ENCODE peak calls at places on chromosomes 7 and 10, in nine cellular contexts. Q is lung, O is testis, M is stomach, H is transverse colon, W is keratinocyte, J is ovary, G is hepatocyte, X is pancreas. E is an unnamed sample.
A peak's percentile ranks its signal among the peaks of the same experiment; 100 is the strongest.

GRCh38 chr10:4144802-4145201 is 359.8 kb upstream of the KLF6 start:
- DNase-seq in J (no peak), Q (no peak), M (no peak), G (no peak), H (no peak), O (no peak), W (no peak), X (no peak), E (no peak)

GRCh38 chr7:956031-956430 is 1.6 kb upstream of the ADAP1 start:
- DNase-seq in M (no peak), H (peak; percentile 5), X (peak; percentile 11), J (no peak), W (no peak), G (no peak), O (no peak), Q (no peak), E (no peak)

GRCh38 chr10:28111712-28112111 is 112.8 kb upstream of the ODAD2 start:
- DNase-seq in O (no peak), G (no peak), Q (no peak), H (no peak), W (no peak), M (no peak), X (no peak), J (no peak), E (no peak)

GRCh38 chr10:30058570-30059132 is 735 bp downstream of the JCAD start:
- DNase-seq in X (peak; percentile 25), G (peak; percentile 40), O (no peak), W (no peak), M (no peak), Q (no peak), H (no peak), J (no peak), E (no peak)

GRCh38 chr7:98281757-98282652 is 519 bp downstream of the BRI3 start:
- DNase-seq in J (peak; percentile 53), W (no peak), X (peak; percentile 84), O (peak; percentile 36), Q (no peak), G (peak; percentile 64), M (peak; percentile 46), H (peak; percentile 45), E (no peak)

GRCh38 chr10:61140765-61141392 is 196.9 kb upstream of the RHOBTB1 start:
- DNase-seq in J (peak; percentile 23), O (peak; percentile 69), M (peak; percentile 37), X (peak; percentile 16), G (peak; percentile 62), Q (no peak), W (no peak), H (no peak), E (no peak)

GRCh38 chr10:95229724-95230627 is 35.9 kb downstream of the ACSM6 start:
- DNase-seq in W (peak; percentile 83), X (no peak), Q (no peak), M (no peak), O (no peak), G (peak; percentile 35), J (no peak), H (no peak), E (peak; percentile 94)

GRCh38 chr7:28181921-28182517 is 1.4 kb upstream of the JAZF1 start:
- DNase-seq in H (no peak), G (no peak), Q (no peak), X (no peak), O (no peak), J (no peak), W (no peak), M (no peak), E (no peak)

GRCh38 chr7:64312826-64313225 is 935 bp upstream of the ZNF736 start:
- DNase-seq in Q (no peak), X (no peak), W (no peak), M (no peak), J (peak; percentile 50), O (no peak), H (no peak), G (no peak), E (no peak)

GRCh38 chr7:68629-69028 is 123.7 kb upstream of the FAM20C start:
- DNase-seq in W (no peak), X (no peak), O (no peak), H (no peak), M (no peak), Q (no peak), J (no peak), G (no peak), E (no peak)

GRCh38 chr10:4663162-4663992 is 162.6 kb upstream of the AKR1E2 start:
- DNase-seq in O (peak; percentile 59), M (peak; percentile 53), G (peak; percentile 92), W (peak; percentile 93), J (peak; percentile 76), H (peak; percentile 77), Q (peak; percentile 82), X (no peak), E (peak; percentile 100)

GRCh38 chr7:134527979-134528371 is 608 bp downstream of the AKR1B10 start:
- DNase-seq in O (peak; percentile 75), G (peak; percentile 47), J (peak; percentile 38), W (no peak), H (no peak), M (no peak), Q (no peak), X (no peak), E (no peak)

GRCh38 chr10:9301148-9301547 is 1246.7 kb downstream of the GATA3 start:
- DNase-seq in G (no peak), O (no peak), H (no peak), Q (no peak), W (no peak), J (no peak), M (no peak), X (no peak), E (no peak)

GRCh38 chr7:2008936-2009540 is 223.7 kb downstream of the MAD1L1 start:
- DNase-seq in J (peak; percentile 12), W (no peak), X (peak; percentile 9), H (no peak), O (no peak), M (no peak), G (no peak), Q (no peak), E (no peak)

GRCh38 chr7:18140943-18141342 is 113.3 kb upstream of the PRPS1L1 start:
- DNase-seq in Q (no peak), G (no peak), X (no peak), H (no peak), O (no peak), J (no peak), W (no peak), M (no peak), E (no peak)

GRCh38 chr7:20435305-20435704 is 104.6 kb downstream of the ITGB8 start:
- DNase-seq in X (no peak), J (peak; percentile 39), O (no peak), M (peak; percentile 28), G (no peak), H (peak; percentile 26), W (no peak), Q (peak; percentile 61), E (no peak)

GRCh38 chr10:86261933-86262665 is 104.5 kb downstream of the GRID1 start:
- DNase-seq in X (peak; percentile 38), G (peak; percentile 52), Q (no peak), H (no peak), O (peak; percentile 33), M (peak; percentile 42), W (no peak), J (no peak), E (no peak)

GRCh38 chr7:39069886-39070881 is 92.5 kb downstream of the POU6F2 start:
- DNase-seq in G (no peak), J (no peak), X (no peak), Q (no peak), W (no peak), O (no peak), H (no peak), M (no peak), E (no peak)

GRCh38 chr7:132190683-132191082 is 385.6 kb downstream of the PLXNA4 start:
- DNase-seq in G (no peak), M (no peak), H (no peak), O (no peak), W (no peak), J (no peak), Q (no peak), X (no peak), E (no peak)

DNA sequence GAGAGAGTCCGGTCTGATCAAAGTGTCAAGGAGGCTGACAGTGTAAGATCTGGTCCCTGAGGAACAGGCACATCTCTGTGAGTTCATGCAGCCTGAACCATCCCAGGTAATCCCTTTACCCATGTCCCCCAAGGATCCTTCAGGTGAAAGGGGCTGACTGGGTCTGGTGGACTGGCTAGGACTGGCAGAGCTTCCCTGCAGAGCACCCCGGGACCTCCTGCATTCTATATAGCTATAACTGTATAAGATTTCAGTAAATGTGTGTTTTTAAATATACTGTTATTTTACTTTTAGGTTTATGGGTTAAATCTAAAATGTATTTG is 246.8 kb downstream of the ELMO1 start:
- DNase-seq in J (no peak), H (no peak), X (no peak), Q (no peak), W (no peak), G (no peak), M (no peak), O (no peak), E (no peak)
- TF ChIP-seq CTCF in J (no peak), H (no peak), X (no peak), Q (no peak), W (no peak), G (no peak), M (no peak), O (no peak), E (no peak)

GRCh38 chr7:138167222-138167621 is 91.0 kb downstream of the AKR1D1 start:
- DNase-seq in H (no peak), M (no peak), Q (no peak), G (no peak), O (no peak), J (no peak), W (no peak), X (no peak), E (no peak)
- H3K4me3 ChIP-seq in H (no peak overlapping the region), M (no peak overlapping the region), Q (no peak overlapping the region), G (no peak overlapping the region), O (no peak overlapping the region), J (no peak overlapping the region), W (no peak overlapping the region), X (no peak overlapping the region), E (no peak overlapping the region)

DNA sequence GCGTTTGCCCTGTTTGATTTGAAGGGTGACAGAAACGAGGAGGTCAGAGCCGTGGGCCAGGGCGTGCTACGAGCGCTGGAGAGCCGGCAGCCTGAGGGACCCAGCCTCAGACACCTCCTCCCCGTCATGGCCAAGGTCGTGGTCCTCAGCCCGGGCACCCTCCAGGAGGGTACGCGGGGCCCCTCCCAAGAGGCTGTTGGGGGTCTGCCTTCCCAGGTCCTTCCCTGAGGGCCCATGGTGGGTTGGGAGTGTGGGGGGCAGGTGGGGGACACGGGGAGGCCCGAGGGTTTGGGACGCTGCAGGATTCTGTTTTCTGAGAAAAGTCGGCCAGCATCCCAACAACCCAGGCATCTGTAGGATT is 7.8 kb downstream of the AP5Z1 start:
- DNase-seq in Q (no peak), O (no peak), G (no peak), J (no peak), W (no peak), H (no peak), M (no peak), X (no peak), E (no peak)
- H3K36me3 ChIP-seq in Q (peaks cover 2% of the 10 kb centered on the region), O (no peaks in the 10 kb centered on the region), G (no peaks in the 10 kb centered on the region), J (no peaks in the 10 kb centered on the region), W (peaks cover 41% of the 10 kb centered on the region), H (peaks cover 5% of the 10 kb centered on the region), M (peaks cover 82% of the 10 kb centered on the region), X (peaks cover 45% of the 10 kb centered on the region), E (peaks cover 4% of the 10 kb centered on the region)

DNA sequence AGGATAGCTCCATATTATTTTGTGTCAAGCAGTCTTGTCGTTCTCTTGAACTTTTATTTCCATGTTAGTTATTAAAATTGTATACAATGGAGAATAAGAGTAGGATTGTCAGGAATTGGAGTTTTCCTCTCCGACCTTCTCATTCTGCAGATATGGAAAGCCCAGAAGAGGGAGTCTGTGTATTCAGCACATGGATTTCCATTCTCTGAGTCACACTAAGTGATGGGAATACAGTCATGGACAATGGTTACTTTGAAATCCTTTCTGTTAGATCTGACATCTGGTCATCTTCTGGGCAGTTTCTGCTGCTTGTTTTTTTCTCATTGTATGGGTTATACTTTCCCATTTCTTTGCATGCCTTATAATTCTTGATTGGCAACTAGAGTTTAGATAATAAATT is 5.0 kb upstream of the TASOR2 start:
- DNase-seq in M (no peak), O (no peak), X (no peak), G (no peak), Q (no peak), H (no peak), W (no peak), J (no peak), E (no peak)
- TF ChIP-seq CTCF in M (no peak), O (no peak), X (no peak), G (no peak), Q (no peak), H (no peak), W (no peak), J (no peak), E (no peak)

E was measured in kidney epithelial cell.